ENCODE peak calls at places on chromosomes 6 and 20, in four cellular contexts. R is PC-9, X is retinal pigment epithelial cell, L is GM12865. N is an unnamed sample.

GRCh38 chr20:34364013-34364382 is 925 bp downstream of the ITCH start:
- DNase-seq in R (no peak), L (peak), X (peak), N (no peak)

GRCh38 chr6:13411484-13411883 is 75.9 kb downstream of the GFOD1 start:
- DNase-seq in L (no peak), R (no peak), X (no peak), N (no peak)

GRCh38 chr6:69926745-69927144 is 60.4 kb downstream of the COL19A1 start:
- DNase-seq in X (no peak), L (no peak), R (no peak), N (no peak)

GRCh38 chr6:5537967-5538366 is 276.7 kb downstream of the FARS2 start:
- DNase-seq in X (no peak), R (no peak), L (no peak), N (no peak)

GRCh38 chr20:20367681-20368413 is at the start of gene INSM1:
- DNase-seq in R (no peak), X (no peak), L (no peak), N (peak)

GRCh38 chr6:168037242-168037641 is 39.8 kb downstream of the KIF25 start:
- DNase-seq in X (no peak), L (no peak), R (no peak), N (no peak)

GRCh38 chr6:44410363-44410762 is 22.9 kb downstream of the CDC5L start:
- DNase-seq in X (no peak), R (no peak), L (no peak), N (no peak)

GRCh38 chr20:56363491-56363890 is 4.7 kb downstream of the FAM210B start:
- DNase-seq in L (no peak), R (no peak), X (no peak), N (no peak)

GRCh38 chr6:113362542-113363430 is 494.4 kb upstream of the MARCKS start:
- DNase-seq in X (no peak), R (no peak), L (no peak), N (no peak)

GRCh38 chr6:166955865-166956443 is 396 bp downstream of the RNASET2 start:
- DNase-seq in X (no peak), L (peak), R (peak), N (no peak)

GRCh38 chr20:23946206-23946605 is 42.4 kb downstream of the GGTLC1 start:
- DNase-seq in X (no peak), R (no peak), L (no peak), N (no peak)

GRCh38 chr6:108559884-108560462 is 744 bp upstream of the FOXO3 start:
- DNase-seq in R (peak), X (no peak), L (no peak), N (no peak)

GRCh38 chr6:148348778-148349177 is 6.1 kb downstream of the SASH1 start:
- DNase-seq in X (no peak), L (no peak), R (no peak), N (no peak)

GRCh38 chr6:10658910-10659696 is 35.3 kb downstream of the C6orf52 start:
- DNase-seq in L (no peak), X (no peak), R (no peak), N (peak)
- TF ChIP-seq CTCF in L (no peak), X (no peak), R (no peak), N (no peak)

GRCh38 chr6:95227301-95227700 is 350.0 kb upstream of the MANEA start:
- DNase-seq in L (no peak), X (no peak), R (no peak), N (no peak)
- H3K4me3 ChIP-seq in L (no peak), X (peak), R (no peak), N (no peak)

DNA sequence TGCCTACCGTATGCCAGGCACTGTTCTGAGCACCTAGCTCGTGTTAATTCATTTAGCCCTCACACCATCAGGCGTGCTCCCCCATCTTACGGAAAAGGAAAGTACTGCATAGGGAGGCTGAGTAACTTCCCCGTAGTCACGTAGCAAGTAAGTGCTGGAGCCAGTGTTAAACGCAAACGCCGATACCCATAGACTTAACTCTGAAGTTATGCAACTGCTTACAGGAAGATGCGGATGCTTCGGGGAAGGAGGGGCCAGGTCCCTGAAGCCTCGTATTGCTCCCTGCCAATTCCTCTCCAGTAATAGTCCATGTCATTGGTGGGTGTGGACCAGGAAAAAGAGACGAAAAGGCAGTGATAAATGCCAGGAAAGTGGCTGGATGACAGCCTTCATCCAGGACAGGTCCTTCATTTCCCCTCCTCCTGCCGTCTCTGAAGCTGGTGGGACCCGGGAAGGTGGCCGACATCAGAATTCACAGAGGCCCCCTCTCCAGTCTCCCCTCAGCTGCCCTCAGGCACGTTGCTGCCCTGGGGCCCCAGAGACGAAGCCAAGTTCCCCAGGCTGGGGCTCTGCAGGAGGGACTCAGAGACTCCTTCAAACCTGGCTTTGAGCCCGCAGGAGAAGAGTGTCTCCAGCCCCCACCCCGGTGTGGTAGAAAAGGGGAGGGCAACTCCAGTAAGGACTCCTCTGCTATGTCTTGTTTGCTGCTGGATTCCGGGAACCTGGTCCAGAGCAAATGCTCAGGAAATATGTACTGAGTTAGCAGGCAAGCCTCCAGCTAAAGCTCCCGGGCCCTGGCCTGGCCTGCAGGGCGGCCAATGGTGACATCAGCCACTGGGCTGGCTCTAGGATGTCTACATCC is 37.7 kb downstream of the RAB44 start:
- DNase-seq in L (peak), X (peak), R (no peak), N (no peak)
- TF ChIP-seq CTCF in L (no peak), X (peak), R (no peak), N (no peak)

GRCh38 chr6:50380409-50381105 is 330.8 kb upstream of the DEFB112 start:
- DNase-seq in L (no peak), R (no peak), X (no peak), N (no peak)
- H3K4me3 ChIP-seq in L (peak), R (no peak), X (peak), N (no peak)

GRCh38 chr6:34143884-34144580 is 1.9 kb downstream of the GRM4 start:
- DNase-seq in L (peak), X (no peak), R (no peak), N (no peak)
- TF ChIP-seq CTCF in L (peak), X (peak), R (no peak), N (peak)

GRCh38 chr6:159800141-159800865 is at the start of gene PNLDC1:
- DNase-seq in X (no peak), R (no peak), L (no peak), N (no peak)
- H3K4me3 ChIP-seq in X (no peak), R (no peak), L (no peak), N (no peak)

GRCh38 chr6:37546141-37546871 is 46.6 kb upstream of the CCDC167 start:
- DNase-seq in L (no peak), R (no peak), X (no peak), N (no peak)
- TF ChIP-seq CTCF in L (no peak), R (no peak), X (peak), N (no peak)